ENCODE peak calls at places on chromosomes 3 and 15, in four cellular contexts. Y, N, A and C are unnamed samples. For H3K9me3, the result is how much of the 10 kb centered on the place peaks cover.

GRCh38 chr15:48205981-48206380 is at the start of gene SLC12A1:
- DNase-seq in N (no peak), Y (no peak), A (no peak), C (no peak)

GRCh38 chr3:106034313-106034712 is 165.5 kb upstream of the CBLB start:
- DNase-seq in Y (no peak), A (no peak), N (no peak), C (no peak)

GRCh38 chr3:42306499-42306898 is 40.5 kb upstream of the CCK start:
- DNase-seq in Y (no peak), A (no peak), N (no peak), C (no peak)

GRCh38 chr3:42085641-42086376 is 5.3 kb upstream of the TRAK1 start:
- DNase-seq in N (no peak), Y (no peak), A (no peak), C (no peak)

GRCh38 chr3:138222888-138223287 is 35.8 kb downstream of the ARMC8 start:
- DNase-seq in N (no peak), A (no peak), Y (no peak), C (no peak)

GRCh38 chr15:45670511-45670910 is 35.7 kb downstream of the SQOR start:
- DNase-seq in N (no peak), Y (no peak), A (no peak), C (no peak)

GRCh38 chr15:63045438-63046278 is 3.1 kb downstream of the TPM1 start:
- DNase-seq in A (no peak), N (no peak), Y (no peak), C (no peak)

GRCh38 chr15:53625962-53626845 is 133.3 kb downstream of the WDR72 start:
- DNase-seq in Y (peak), A (no peak), N (no peak), C (no peak)

GRCh38 chr15:40534371-40534770 is 30.5 kb downstream of the CCDC32 start:
- DNase-seq in A (no peak), N (no peak), Y (no peak), C (no peak)

DNA sequence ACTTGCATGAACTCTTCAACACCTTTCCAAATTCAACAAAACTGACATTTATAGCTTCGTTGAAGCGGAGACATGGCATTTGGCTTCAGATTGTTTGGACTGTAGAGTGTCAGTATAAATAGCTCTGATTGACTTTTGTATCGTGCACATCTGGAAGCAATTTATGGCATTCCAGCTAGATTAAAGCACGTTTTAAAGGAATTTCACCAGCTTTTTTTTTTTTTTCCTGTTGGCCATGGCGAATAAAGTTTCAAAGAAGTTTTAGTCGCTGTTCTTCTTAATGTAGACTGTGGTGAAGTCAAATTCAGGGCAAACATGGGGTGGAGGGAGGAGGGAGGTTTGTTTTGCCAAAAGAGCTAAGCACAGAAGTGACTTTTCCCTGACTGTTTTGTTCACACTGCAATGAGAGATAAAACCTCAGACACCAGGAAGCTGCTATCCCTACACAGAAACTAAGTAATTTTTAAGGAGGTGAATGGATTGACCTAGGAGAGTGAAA is 391.0 kb upstream of the RARB start:
- DNase-seq in N (no peak), A (no peak), Y (no peak), C (no peak)
- H3K9me3 ChIP-seq in N (under half), A (under half), Y (under half), C (under half)

DNA sequence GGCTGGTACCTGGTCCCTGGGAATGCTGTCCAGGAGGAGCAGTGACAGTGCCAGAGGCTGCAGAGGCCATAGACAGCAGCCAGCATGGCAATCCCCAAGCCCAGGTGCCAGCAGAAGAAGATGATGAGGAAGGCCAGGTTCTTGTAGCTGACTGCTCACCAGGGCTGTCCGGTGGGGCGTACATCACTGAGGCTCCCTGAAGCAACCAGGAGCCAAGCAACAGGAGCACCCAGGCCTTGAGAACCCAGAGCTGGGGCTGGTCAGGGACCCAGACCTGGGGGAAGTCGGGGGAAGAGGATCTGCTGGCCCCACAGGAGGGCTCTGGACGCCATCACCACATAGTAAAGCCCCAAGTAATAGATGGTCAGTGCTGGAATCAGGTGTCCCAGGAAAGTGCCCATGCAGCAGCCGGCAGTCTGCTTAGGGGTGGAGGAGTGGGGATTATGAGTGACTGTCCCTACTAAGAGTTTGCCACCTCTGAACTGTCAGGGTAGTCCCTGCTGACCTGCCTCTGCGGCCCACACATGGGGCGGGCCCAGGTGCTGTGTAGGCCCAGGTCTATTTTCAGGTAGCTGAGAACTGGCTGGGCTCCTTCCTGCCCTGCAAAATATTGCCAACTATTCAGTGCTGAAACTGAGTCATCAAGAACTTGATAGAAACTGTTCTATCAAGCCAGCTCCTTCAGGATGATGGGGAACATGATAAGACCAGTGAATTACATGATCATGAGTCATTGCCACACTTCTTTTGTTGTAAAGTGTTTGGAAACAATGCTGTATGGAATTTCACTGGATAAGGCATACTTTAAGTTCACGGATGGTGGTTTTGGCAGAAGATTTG is 68.7 kb downstream of the CHRD start:
- DNase-seq in N (no peak), A (no peak), Y (no peak), C (no peak)
- H3K9me3 ChIP-seq in N (under half), A (under half), Y (under half), C (under half)

GRCh38 chr3:178496911-178497310 is 39.3 kb upstream of the KCNMB2 start:
- DNase-seq in Y (no peak), A (no peak), N (no peak), C (no peak)

GRCh38 chr3:178486903-178487302 is 49.3 kb upstream of the KCNMB2 start:
- DNase-seq in N (no peak), Y (no peak), A (no peak), C (no peak)

GRCh38 chr3:178494376-178494775 is 41.9 kb upstream of the KCNMB2 start:
- DNase-seq in Y (no peak), N (no peak), A (no peak), C (no peak)

GRCh38 chr3:178492496-178492895 is 43.7 kb upstream of the KCNMB2 start:
- DNase-seq in N (no peak), A (no peak), Y (no peak), C (no peak)
- H3K9me3 ChIP-seq in N (under half), A (under half), Y (under half), C (under half)

GRCh38 chr15:21261396-21261964 is 178.8 kb downstream of the POTEB3 start:
- DNase-seq in Y (no peak), A (no peak), N (peak), C (no peak)
- H3K9me3 ChIP-seq in Y (under half), A (under half), N (under half), C (under half)

DNA sequence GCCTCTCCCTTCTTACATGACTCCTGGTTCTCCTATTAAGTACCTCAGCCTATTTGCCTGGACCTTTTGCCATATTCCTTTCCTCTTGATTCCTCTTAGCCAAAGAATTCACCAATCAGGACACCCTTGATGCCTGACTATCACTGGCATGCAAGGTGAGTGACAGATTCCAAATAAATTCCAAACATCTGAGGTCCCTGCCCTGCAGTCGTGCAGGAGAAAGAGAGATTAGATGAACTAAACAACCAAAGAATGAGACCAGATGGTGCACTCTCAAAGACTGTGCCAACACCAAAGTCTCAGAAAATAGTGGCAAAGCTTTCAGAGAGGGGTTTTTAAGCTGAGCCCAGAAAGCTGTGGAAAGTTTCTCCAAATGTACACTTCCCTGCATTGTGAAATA is 4.0 kb downstream of the MKRN3 start:
- DNase-seq in Y (no peak), N (no peak), A (no peak), C (no peak)
- H3K9me3 ChIP-seq in Y (under half), N (under half), A (under half), C (under half)